ENCODE peak calls at places on chromosomes 3 and 15, in nine cellular contexts. One of them, this sample, is unnamed.

GRCh38 chr3:170012683-170013400 is 25.0 kb upstream of the GPR160 start:
- DNase-seq in GM23338: no peak
- DNase-seq in fibroblast of lung: no peak
- DNase-seq in pancreas: no peak
- DNase-seq in psoas muscle: no peak
- DNase-seq in lower leg skin: no peak
- DNase-seq in ascending aorta: no peak
- DNase-seq in HFF-Myc: no peak
- DNase-seq in left lung: no peak
- DNase-seq in this sample: no peak

GRCh38 chr3:188320757-188321156 is 166.8 kb downstream of the LPP start:
- DNase-seq in GM23338: no peak
- DNase-seq in fibroblast of lung: no peak
- DNase-seq in pancreas: no peak
- DNase-seq in psoas muscle: no peak
- DNase-seq in lower leg skin: no peak
- DNase-seq in ascending aorta: no peak
- DNase-seq in HFF-Myc: no peak
- DNase-seq in left lung: no peak
- DNase-seq in this sample: no peak

GRCh38 chr15:66614456-66615174 is 48.8 kb upstream of the LCTL start:
- DNase-seq in GM23338: no peak
- DNase-seq in fibroblast of lung: no peak
- DNase-seq in pancreas: no peak
- DNase-seq in psoas muscle: no peak
- DNase-seq in lower leg skin: no peak
- DNase-seq in ascending aorta: no peak
- DNase-seq in HFF-Myc: no peak
- DNase-seq in left lung: no peak
- DNase-seq in this sample: no peak

GRCh38 chr3:170355738-170356595 is 1.5 kb upstream of the SKIL start:
- DNase-seq in GM23338: peak
- DNase-seq in fibroblast of lung: peak
- DNase-seq in pancreas: no peak
- DNase-seq in psoas muscle: peak
- DNase-seq in lower leg skin: peak
- DNase-seq in ascending aorta: no peak
- DNase-seq in HFF-Myc: no peak
- DNase-seq in left lung: peak
- DNase-seq in this sample: peak

GRCh38 chr3:183927059-183927458 is 42.4 kb upstream of the PARL start:
- DNase-seq in GM23338: no peak
- DNase-seq in fibroblast of lung: no peak
- DNase-seq in pancreas: no peak
- DNase-seq in psoas muscle: no peak
- DNase-seq in lower leg skin: no peak
- DNase-seq in ascending aorta: no peak
- DNase-seq in HFF-Myc: no peak
- DNase-seq in left lung: no peak
- DNase-seq in this sample: no peak

GRCh38 chr3:154247806-154248480 is 76.3 kb downstream of the DHX36 start:
- DNase-seq in GM23338: peak
- DNase-seq in fibroblast of lung: no peak
- DNase-seq in pancreas: no peak
- DNase-seq in psoas muscle: no peak
- DNase-seq in lower leg skin: no peak
- DNase-seq in ascending aorta: no peak
- DNase-seq in HFF-Myc: no peak
- DNase-seq in left lung: no peak
- DNase-seq in this sample: no peak

GRCh38 chr3:185796431-185797107 is 28.3 kb downstream of the IGF2BP2 start:
- DNase-seq in GM23338: no peak
- DNase-seq in fibroblast of lung: no peak
- DNase-seq in pancreas: no peak
- DNase-seq in psoas muscle: no peak
- DNase-seq in lower leg skin: no peak
- DNase-seq in ascending aorta: no peak
- DNase-seq in HFF-Myc: no peak
- DNase-seq in left lung: no peak
- DNase-seq in this sample: no peak

GRCh38 chr3:34140606-34141005 is 342.2 kb downstream of the PDCD6IP start:
- DNase-seq in GM23338: no peak
- DNase-seq in fibroblast of lung: peak
- DNase-seq in pancreas: no peak
- DNase-seq in psoas muscle: no peak
- DNase-seq in lower leg skin: no peak
- DNase-seq in ascending aorta: no peak
- DNase-seq in HFF-Myc: no peak
- DNase-seq in left lung: no peak
- DNase-seq in this sample: no peak

GRCh38 chr3:146967786-146968185 is 362.6 kb upstream of the PLSCR5 start:
- DNase-seq in GM23338: no peak
- DNase-seq in fibroblast of lung: peak
- DNase-seq in pancreas: no peak
- DNase-seq in psoas muscle: no peak
- DNase-seq in lower leg skin: no peak
- DNase-seq in ascending aorta: no peak
- DNase-seq in HFF-Myc: no peak
- DNase-seq in left lung: no peak
- DNase-seq in this sample: no peak

GRCh38 chr3:19074257-19074938 is 73.9 kb upstream of the KCNH8 start:
- DNase-seq in GM23338: peak
- DNase-seq in fibroblast of lung: no peak
- DNase-seq in pancreas: no peak
- DNase-seq in psoas muscle: no peak
- DNase-seq in lower leg skin: no peak
- DNase-seq in ascending aorta: no peak
- DNase-seq in HFF-Myc: no peak
- DNase-seq in left lung: no peak
- DNase-seq in this sample: no peak

GRCh38 chr15:66706225-66706732 is 4.2 kb downstream of the SMAD6 start:
- DNase-seq in GM23338: no peak
- DNase-seq in fibroblast of lung: peak
- DNase-seq in pancreas: no peak
- DNase-seq in psoas muscle: no peak
- DNase-seq in lower leg skin: no peak
- DNase-seq in ascending aorta: no peak
- DNase-seq in HFF-Myc: no peak
- DNase-seq in left lung: no peak
- DNase-seq in this sample: no peak

GRCh38 chr3:32249184-32249782 is 10.8 kb downstream of the CMTM8 start:
- DNase-seq in GM23338: no peak
- DNase-seq in fibroblast of lung: peak
- DNase-seq in pancreas: no peak
- DNase-seq in psoas muscle: no peak
- DNase-seq in lower leg skin: no peak
- DNase-seq in ascending aorta: no peak
- DNase-seq in HFF-Myc: peak
- DNase-seq in left lung: no peak
- DNase-seq in this sample: no peak

GRCh38 chr3:64150527-64151238 is 74.6 kb downstream of the PRICKLE2 start:
- DNase-seq in GM23338: no peak
- DNase-seq in fibroblast of lung: peak
- DNase-seq in pancreas: peak
- DNase-seq in psoas muscle: peak
- DNase-seq in lower leg skin: no peak
- DNase-seq in ascending aorta: peak
- DNase-seq in HFF-Myc: peak
- DNase-seq in left lung: peak
- DNase-seq in this sample: no peak

GRCh38 chr3:32372213-32372490 is 19.5 kb upstream of the CMTM7 start:
- DNase-seq in GM23338: no peak
- DNase-seq in fibroblast of lung: no peak
- DNase-seq in pancreas: no peak
- DNase-seq in psoas muscle: no peak
- DNase-seq in lower leg skin: no peak
- DNase-seq in ascending aorta: no peak
- DNase-seq in HFF-Myc: no peak
- DNase-seq in left lung: no peak
- DNase-seq in this sample: no peak

GRCh38 chr15:43312378-43312777 is 18.0 kb downstream of the LCMT2 start:
- DNase-seq in GM23338: no peak
- DNase-seq in fibroblast of lung: no peak
- DNase-seq in pancreas: no peak
- DNase-seq in psoas muscle: no peak
- DNase-seq in lower leg skin: no peak
- DNase-seq in ascending aorta: no peak
- DNase-seq in HFF-Myc: no peak
- DNase-seq in left lung: no peak
- DNase-seq in this sample: no peak

GRCh38 chr3:58646503-58646902 is 20.1 kb downstream of the FAM3D start:
- DNase-seq in GM23338: no peak
- DNase-seq in fibroblast of lung: no peak
- DNase-seq in pancreas: no peak
- DNase-seq in psoas muscle: no peak
- DNase-seq in lower leg skin: no peak
- DNase-seq in ascending aorta: no peak
- DNase-seq in HFF-Myc: no peak
- DNase-seq in left lung: no peak
- DNase-seq in this sample: no peak

GRCh38 chr3:80643421-80643820 is 875.6 kb upstream of the ROBO1 start:
- DNase-seq in GM23338: no peak
- DNase-seq in fibroblast of lung: no peak
- DNase-seq in pancreas: no peak
- DNase-seq in psoas muscle: no peak
- DNase-seq in lower leg skin: no peak
- DNase-seq in ascending aorta: no peak
- DNase-seq in HFF-Myc: no peak
- DNase-seq in left lung: no peak
- DNase-seq in this sample: no peak

GRCh38 chr3:89278305-89278704 is 170.9 kb downstream of the EPHA3 start:
- DNase-seq in GM23338: peak
- DNase-seq in fibroblast of lung: no peak
- DNase-seq in pancreas: no peak
- DNase-seq in psoas muscle: no peak
- DNase-seq in lower leg skin: no peak
- DNase-seq in ascending aorta: no peak
- DNase-seq in HFF-Myc: no peak
- DNase-seq in left lung: no peak
- DNase-seq in this sample: no peak

GRCh38 chr3:140948460-140949249 is 7.0 kb downstream of the SLC25A36 start:
- DNase-seq in GM23338: no peak
- DNase-seq in fibroblast of lung: no peak
- DNase-seq in pancreas: no peak
- DNase-seq in psoas muscle: no peak
- DNase-seq in lower leg skin: no peak
- DNase-seq in ascending aorta: no peak
- DNase-seq in HFF-Myc: no peak
- DNase-seq in left lung: no peak
- DNase-seq in this sample: no peak

GRCh38 chr15:68334661-68335124 is 57.1 kb downstream of the FEM1B start:
- DNase-seq in GM23338: no peak
- DNase-seq in fibroblast of lung: peak
- DNase-seq in pancreas: no peak
- DNase-seq in psoas muscle: no peak
- DNase-seq in lower leg skin: no peak
- DNase-seq in ascending aorta: no peak
- DNase-seq in HFF-Myc: no peak
- DNase-seq in left lung: no peak
- DNase-seq in this sample: no peak
- TF ChIP-seq CTCF in GM23338: no peak
- TF ChIP-seq CTCF in fibroblast of lung: no peak
- TF ChIP-seq CTCF in pancreas: no peak
- TF ChIP-seq CTCF in psoas muscle: no peak
- TF ChIP-seq CTCF in lower leg skin: no peak
- TF ChIP-seq CTCF in ascending aorta: peak
- TF ChIP-seq CTCF in HFF-Myc: no peak
- TF ChIP-seq CTCF in left lung: no peak
- TF ChIP-seq CTCF in this sample: no peak

DNA sequence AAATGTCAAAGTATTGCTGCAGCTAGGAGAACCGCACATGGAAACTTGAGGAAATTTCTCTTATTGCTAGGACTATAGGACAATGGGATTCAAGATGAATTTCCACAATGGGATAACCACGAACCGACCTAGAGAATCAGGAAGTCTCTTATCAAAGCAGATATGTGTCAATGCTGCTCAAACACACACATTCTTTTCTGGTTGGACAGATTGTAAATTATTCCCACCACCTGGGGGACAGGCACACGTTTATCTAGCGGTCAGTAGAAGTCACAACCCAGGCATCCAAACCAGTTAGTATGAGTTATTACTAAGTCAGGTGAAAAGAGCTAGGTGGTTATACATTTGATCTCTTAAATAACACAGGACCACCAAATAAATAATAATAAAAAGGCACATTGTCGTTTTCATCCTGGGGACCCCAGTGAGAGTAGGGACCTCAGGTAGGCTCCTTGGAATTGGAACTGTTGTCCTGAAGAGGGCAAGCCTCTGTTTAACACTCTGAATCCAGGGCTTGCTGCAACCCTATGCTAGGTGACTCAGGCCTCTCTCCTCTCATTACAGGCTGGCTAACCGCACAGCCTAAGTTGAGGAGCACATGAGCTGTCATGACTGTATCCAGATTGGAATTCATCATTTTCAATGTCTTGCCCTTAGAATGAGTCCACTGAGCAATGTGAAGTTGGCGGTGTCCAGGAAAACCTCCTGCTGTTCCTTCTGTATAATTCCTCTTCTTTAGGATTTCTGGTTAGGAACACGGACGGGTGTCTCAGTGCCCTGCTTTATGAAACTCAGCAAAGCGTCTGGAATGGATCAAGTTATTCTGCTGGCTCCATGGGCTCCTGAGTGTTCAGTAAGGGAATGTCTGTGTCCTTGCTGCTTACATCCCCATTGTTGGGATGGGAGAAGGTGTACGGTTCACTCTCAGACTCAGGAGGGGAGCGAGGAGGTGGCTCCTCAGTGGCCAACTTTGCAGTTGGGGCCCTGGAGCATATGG is 59.0 kb downstream of the CLEC3B start:
- DNase-seq in GM23338: no peak
- DNase-seq in fibroblast of lung: peak
- DNase-seq in pancreas: no peak
- DNase-seq in psoas muscle: no peak
- DNase-seq in lower leg skin: no peak
- DNase-seq in ascending aorta: no peak
- DNase-seq in HFF-Myc: no peak
- DNase-seq in left lung: no peak
- DNase-seq in this sample: no peak
- TF ChIP-seq CTCF in GM23338: no peak
- TF ChIP-seq CTCF in fibroblast of lung: peak
- TF ChIP-seq CTCF in pancreas: no peak
- TF ChIP-seq CTCF in psoas muscle: no peak
- TF ChIP-seq CTCF in lower leg skin: no peak
- TF ChIP-seq CTCF in ascending aorta: no peak
- TF ChIP-seq CTCF in HFF-Myc: no peak
- TF ChIP-seq CTCF in left lung: no peak
- TF ChIP-seq CTCF in this sample: no peak

GRCh38 chr3:24493951-24494615 is 567 bp downstream of the THRB start:
- DNase-seq in GM23338: peak
- DNase-seq in fibroblast of lung: peak
- DNase-seq in pancreas: peak
- DNase-seq in psoas muscle: peak
- DNase-seq in lower leg skin: peak
- DNase-seq in ascending aorta: peak
- DNase-seq in HFF-Myc: no peak
- DNase-seq in left lung: peak
- DNase-seq in this sample: no peak
- TF ChIP-seq CTCF in GM23338: no peak
- TF ChIP-seq CTCF in fibroblast of lung: no peak
- TF ChIP-seq CTCF in pancreas: no peak
- TF ChIP-seq CTCF in psoas muscle: no peak
- TF ChIP-seq CTCF in lower leg skin: no peak
- TF ChIP-seq CTCF in ascending aorta: peak
- TF ChIP-seq CTCF in HFF-Myc: no peak
- TF ChIP-seq CTCF in left lung: no peak
- TF ChIP-seq CTCF in this sample: no peak

GRCh38 chr3:100030346-100030745 is 84.0 kb downstream of the FILIP1L start:
- DNase-seq in GM23338: no peak
- DNase-seq in fibroblast of lung: no peak
- DNase-seq in pancreas: no peak
- DNase-seq in psoas muscle: no peak
- DNase-seq in lower leg skin: no peak
- DNase-seq in ascending aorta: no peak
- DNase-seq in HFF-Myc: no peak
- DNase-seq in left lung: no peak
- DNase-seq in this sample: no peak
- TF ChIP-seq CTCF in GM23338: no peak
- TF ChIP-seq CTCF in fibroblast of lung: no peak
- TF ChIP-seq CTCF in pancreas: no peak
- TF ChIP-seq CTCF in psoas muscle: no peak
- TF ChIP-seq CTCF in lower leg skin: no peak
- TF ChIP-seq CTCF in ascending aorta: no peak
- TF ChIP-seq CTCF in HFF-Myc: no peak
- TF ChIP-seq CTCF in left lung: no peak
- TF ChIP-seq CTCF in this sample: no peak